ENCODE peak calls at places on chromosomes 5 and 9, in six cellular contexts. C, E, B, Q, L and X are unnamed samples.

GRCh38 chr5:83374547-83374946 is 97.0 kb upstream of the VCAN start:
- DNase-seq in C (peak), E (no peak), B (no peak), Q (no peak), L (no peak), X (peak)

GRCh38 chr5:115816226-115817042 is at the start of gene CDO1:
- DNase-seq in C (peak), E (peak), B (no peak), Q (peak), L (peak), X (peak)

GRCh38 chr5:94705427-94705826 is 87.0 kb downstream of the SLF1 start:
- DNase-seq in C (no peak), E (no peak), B (no peak), Q (no peak), L (no peak), X (no peak)

GRCh38 chr5:96129276-96129675 is 167.6 kb upstream of the ELL2 start:
- DNase-seq in C (no peak), E (no peak), B (no peak), Q (no peak), L (no peak), X (no peak)

GRCh38 chr5:18433336-18433735 is 799.1 kb downstream of the TAF11L14 start:
- DNase-seq in C (no peak), E (no peak), B (peak), Q (no peak), L (no peak), X (no peak)

GRCh38 chr9:111955048-111955447 is 58.4 kb downstream of the UGCG start:
- DNase-seq in C (no peak), E (no peak), B (peak), Q (no peak), L (no peak), X (no peak)

GRCh38 chr5:164504141-164504772 is 998.8 kb downstream of the MAT2B start:
- DNase-seq in C (peak), E (peak), B (peak), Q (no peak), L (no peak), X (peak)

GRCh38 chr9:112443200-112443599 is 43.4 kb upstream of the KIAA1958 start:
- DNase-seq in C (peak), E (no peak), B (no peak), Q (peak), L (no peak), X (peak)

GRCh38 chr5:71658916-71659661 is 60.0 kb upstream of the CARTPT start:
- DNase-seq in C (no peak), E (no peak), B (no peak), Q (no peak), L (no peak), X (peak)

GRCh38 chr5:17354265-17354664 is 136.8 kb downstream of the BASP1 start:
- DNase-seq in C (no peak), E (no peak), B (no peak), Q (no peak), L (no peak), X (no peak)

GRCh38 chr5:145554399-145554798 is 280.7 kb downstream of the PRELID2 start:
- DNase-seq in C (peak), E (no peak), B (no peak), Q (no peak), L (no peak), X (peak)

GRCh38 chr5:176810687-176811501 is 535 bp downstream of the UNC5A start:
- DNase-seq in C (peak), E (no peak), B (no peak), Q (no peak), L (no peak), X (peak)

GRCh38 chr5:57009811-57010210 is 57.9 kb upstream of the MIER3 start:
- DNase-seq in C (no peak), E (no peak), B (no peak), Q (no peak), L (no peak), X (no peak)

GRCh38 chr5:61603211-61603908 is 271.3 kb downstream of the ZSWIM6 start:
- DNase-seq in C (peak), E (no peak), B (no peak), Q (no peak), L (no peak), X (peak)

GRCh38 chr5:99398946-99399345 is 470.1 kb upstream of the CHD1 start:
- DNase-seq in C (no peak), E (no peak), B (no peak), Q (no peak), L (no peak), X (no peak)

GRCh38 chr9:16133556-16134227 is 580.8 kb downstream of the CCDC171 start:
- DNase-seq in C (peak), E (peak), B (peak), Q (no peak), L (no peak), X (peak)

GRCh38 chr9:87405677-87406544 is 91.8 kb upstream of the DAPK1 start:
- DNase-seq in C (peak), E (no peak), B (no peak), Q (no peak), L (no peak), X (peak)

GRCh38 chr9:95270790-95271189 is 46.7 kb downstream of the FANCC start:
- DNase-seq in C (no peak), E (no peak), B (no peak), Q (no peak), L (no peak), X (no peak)

GRCh38 chr5:179268399-179268952 is 76.8 kb downstream of the ADAMTS2 start:
- DNase-seq in C (no peak), E (no peak), B (no peak), Q (no peak), L (peak), X (no peak)

GRCh38 chr5:173283318-173284288 is 44.6 kb downstream of the STC2 start:
- DNase-seq in C (peak), E (peak), B (peak), Q (peak), L (peak), X (peak)

GRCh38 chr5:436641-436975 is 6.4 kb upstream of the EXOC3 start:
- DNase-seq in C (no peak), E (no peak), B (no peak), Q (no peak), L (peak), X (no peak)

GRCh38 chr5:157280927-157281326 is 15.0 kb downstream of the CYFIP2 start:
- DNase-seq in C (peak), E (no peak), B (no peak), Q (no peak), L (no peak), X (peak)

GRCh38 chr5:108529381-108529780 is 147.5 kb upstream of the FBXL17 start:
- DNase-seq in C (peak), E (no peak), B (no peak), Q (no peak), L (no peak), X (peak)

GRCh38 chr5:15374886-15375285 is 125.1 kb upstream of the FBXL7 start:
- DNase-seq in C (no peak), E (no peak), B (no peak), Q (no peak), L (no peak), X (no peak)

GRCh38 chr9:6186691-6187090 is 28.9 kb upstream of the IL33 start:
- DNase-seq in C (no peak), E (no peak), B (no peak), Q (no peak), L (no peak), X (no peak)

GRCh38 chr5:55903121-55903701 is 52.1 kb downstream of the IL31RA start:
- DNase-seq in C (no peak), E (peak), B (no peak), Q (peak), L (peak), X (no peak)